ENCODE peak calls at places on chromosomes 6 and 20, in five cellular contexts. One of them, this sample, is unnamed.

GRCh38 chr20:19327401-19327800 is 115.0 kb downstream of the SLC24A3 start:
- DNase-seq in IMR-90: no peak
- DNase-seq in fibroblast of lung: no peak
- DNase-seq in vagina: peak
- DNase-seq in AG04449: no peak
- DNase-seq in this sample: no peak

GRCh38 chr6:11236351-11236750 is 3.9 kb upstream of the NEDD9 start:
- DNase-seq in vagina: no peak
- DNase-seq in IMR-90: no peak
- DNase-seq in fibroblast of lung: no peak
- DNase-seq in AG04449: no peak
- DNase-seq in this sample: no peak

GRCh38 chr6:40844241-40844640 is 194.8 kb downstream of the UNC5CL start:
- DNase-seq in AG04449: no peak
- DNase-seq in vagina: no peak
- DNase-seq in fibroblast of lung: no peak
- DNase-seq in IMR-90: no peak
- DNase-seq in this sample: no peak

GRCh38 chr20:6685181-6685582 is 82.3 kb upstream of the BMP2 start:
- DNase-seq in fibroblast of lung: no peak
- DNase-seq in AG04449: no peak
- DNase-seq in vagina: no peak
- DNase-seq in IMR-90: no peak
- DNase-seq in this sample: no peak

GRCh38 chr6:167706313-167707109 is 120.2 kb upstream of the AFDN start:
- DNase-seq in IMR-90: no peak
- DNase-seq in vagina: no peak
- DNase-seq in AG04449: no peak
- DNase-seq in fibroblast of lung: no peak
- DNase-seq in this sample: no peak

GRCh38 chr20:653590-654426 is 808 bp upstream of the SRXN1 start:
- DNase-seq in IMR-90: no peak
- DNase-seq in fibroblast of lung: no peak
- DNase-seq in vagina: no peak
- DNase-seq in AG04449: no peak
- DNase-seq in this sample: no peak

GRCh38 chr6:36510365-36510764 is 36.9 kb downstream of the STK38 start:
- DNase-seq in AG04449: no peak
- DNase-seq in IMR-90: no peak
- DNase-seq in fibroblast of lung: no peak
- DNase-seq in vagina: no peak
- DNase-seq in this sample: no peak

GRCh38 chr6:12001004-12001705 is 11.0 kb upstream of the HIVEP1 start:
- DNase-seq in vagina: no peak
- DNase-seq in fibroblast of lung: peak
- DNase-seq in AG04449: no peak
- DNase-seq in IMR-90: no peak
- DNase-seq in this sample: no peak

GRCh38 chr20:40579701-40580100 is 109.3 kb downstream of the MAFB start:
- DNase-seq in vagina: no peak
- DNase-seq in IMR-90: no peak
- DNase-seq in fibroblast of lung: no peak
- DNase-seq in AG04449: no peak
- DNase-seq in this sample: no peak

GRCh38 chr6:24720131-24720603 is 1.2 kb upstream of the C6orf62 start:
- DNase-seq in IMR-90: peak
- DNase-seq in vagina: peak
- DNase-seq in AG04449: no peak
- DNase-seq in fibroblast of lung: peak
- DNase-seq in this sample: no peak
- TF ChIP-seq CTCF in IMR-90: no peak
- TF ChIP-seq CTCF in vagina: no peak
- TF ChIP-seq CTCF in AG04449: no peak
- TF ChIP-seq CTCF in fibroblast of lung: no peak
- TF ChIP-seq CTCF in this sample: no peak

DNA sequence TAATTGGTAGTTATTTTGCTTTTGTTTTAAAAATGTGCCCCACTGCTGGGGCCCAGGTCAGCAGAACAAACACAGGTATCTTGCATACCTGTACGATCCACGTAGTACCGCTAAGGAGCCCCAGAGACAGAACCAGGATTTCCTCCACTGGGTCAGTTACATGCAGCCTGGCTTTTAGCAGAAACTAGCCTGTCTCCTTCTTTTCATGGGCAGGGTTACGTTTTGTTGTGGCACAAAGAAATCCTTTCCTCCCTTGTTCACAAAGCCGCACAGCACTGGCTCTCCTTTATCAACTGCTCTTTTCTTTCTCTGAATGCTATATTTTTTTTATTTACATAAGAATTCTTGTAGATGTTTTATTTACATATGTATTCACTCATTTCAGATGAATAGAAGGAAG is 190.3 kb upstream of the POU3F2 start:
- DNase-seq in IMR-90: no peak
- DNase-seq in AG04449: no peak
- DNase-seq in vagina: no peak
- DNase-seq in fibroblast of lung: no peak
- DNase-seq in this sample: no peak
- H3K4me3 ChIP-seq in IMR-90: no peak
- H3K4me3 ChIP-seq in AG04449: no peak
- H3K4me3 ChIP-seq in vagina: no peak
- H3K4me3 ChIP-seq in fibroblast of lung: no peak
- H3K4me3 ChIP-seq in this sample: no peak

GRCh38 chr6:43886717-43887339 is 116.8 kb downstream of the VEGFA start:
- DNase-seq in IMR-90: no peak
- DNase-seq in vagina: no peak
- DNase-seq in AG04449: no peak
- DNase-seq in fibroblast of lung: no peak
- DNase-seq in this sample: no peak

GRCh38 chr6:43883698-43884659 is 114.0 kb downstream of the VEGFA start:
- DNase-seq in fibroblast of lung: no peak
- DNase-seq in vagina: no peak
- DNase-seq in AG04449: no peak
- DNase-seq in IMR-90: no peak
- DNase-seq in this sample: no peak

GRCh38 chr6:43886067-43886461 is 116.1 kb downstream of the VEGFA start:
- DNase-seq in fibroblast of lung: no peak
- DNase-seq in vagina: no peak
- DNase-seq in AG04449: no peak
- DNase-seq in IMR-90: no peak
- DNase-seq in this sample: no peak

GRCh38 chr6:43884660-43885022 is 114.6 kb downstream of the VEGFA start:
- DNase-seq in fibroblast of lung: no peak
- DNase-seq in vagina: no peak
- DNase-seq in IMR-90: no peak
- DNase-seq in AG04449: no peak
- DNase-seq in this sample: no peak

DNA sequence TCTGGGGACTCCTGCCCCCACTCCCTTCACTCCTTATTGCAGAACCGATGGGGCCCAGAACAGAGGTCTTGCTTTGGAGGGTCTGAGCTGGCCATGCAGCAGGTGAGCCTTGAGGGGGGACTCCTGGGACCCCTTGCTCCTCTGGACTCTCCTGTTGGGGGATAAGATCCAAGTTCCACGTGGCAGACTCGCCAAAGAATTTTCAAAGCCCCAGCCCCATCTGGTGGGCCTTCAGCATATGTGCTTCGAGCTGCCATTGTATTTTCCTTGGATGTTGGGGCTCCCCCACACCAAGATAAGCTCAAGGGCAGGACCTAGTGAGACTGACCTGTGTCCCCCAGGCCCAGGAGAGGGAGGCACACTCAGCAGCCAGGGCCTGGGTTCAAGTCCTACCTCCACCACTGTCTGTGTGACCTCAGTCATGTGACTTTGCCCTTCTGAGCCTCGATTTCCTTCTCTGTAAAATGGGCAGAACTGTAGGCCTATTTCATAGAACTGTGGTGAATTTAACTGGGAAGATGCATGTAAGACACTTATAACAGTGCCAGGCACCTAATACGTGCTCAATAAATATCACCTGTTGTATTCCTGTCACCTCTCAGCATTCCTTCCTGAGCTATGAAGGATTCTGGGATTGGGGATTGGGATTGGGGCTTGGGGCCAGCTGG is 115.5 kb downstream of the VEGFA start:
- DNase-seq in AG04449: no peak
- DNase-seq in fibroblast of lung: no peak
- DNase-seq in IMR-90: no peak
- DNase-seq in vagina: no peak
- DNase-seq in this sample: no peak
- TF ChIP-seq CTCF in AG04449: no peak
- TF ChIP-seq CTCF in fibroblast of lung: no peak
- TF ChIP-seq CTCF in IMR-90: no peak
- TF ChIP-seq CTCF in vagina: no peak
- TF ChIP-seq CTCF in this sample: no peak

GRCh38 chr20:10761786-10762185 is 88.0 kb upstream of the JAG1 start:
- DNase-seq in AG04449: no peak
- DNase-seq in fibroblast of lung: peak
- DNase-seq in vagina: no peak
- DNase-seq in IMR-90: peak
- DNase-seq in this sample: peak

GRCh38 chr20:10762216-10762615 is 88.4 kb upstream of the JAG1 start:
- DNase-seq in IMR-90: no peak
- DNase-seq in AG04449: no peak
- DNase-seq in vagina: no peak
- DNase-seq in fibroblast of lung: no peak
- DNase-seq in this sample: no peak

GRCh38 chr20:10763117-10763516 is 89.3 kb upstream of the JAG1 start:
- DNase-seq in AG04449: peak
- DNase-seq in IMR-90: peak
- DNase-seq in vagina: no peak
- DNase-seq in fibroblast of lung: no peak
- DNase-seq in this sample: no peak

GRCh38 chr20:10758446-10758845 is 84.6 kb upstream of the JAG1 start:
- DNase-seq in fibroblast of lung: no peak
- DNase-seq in IMR-90: peak
- DNase-seq in AG04449: no peak
- DNase-seq in vagina: no peak
- DNase-seq in this sample: no peak

DNA sequence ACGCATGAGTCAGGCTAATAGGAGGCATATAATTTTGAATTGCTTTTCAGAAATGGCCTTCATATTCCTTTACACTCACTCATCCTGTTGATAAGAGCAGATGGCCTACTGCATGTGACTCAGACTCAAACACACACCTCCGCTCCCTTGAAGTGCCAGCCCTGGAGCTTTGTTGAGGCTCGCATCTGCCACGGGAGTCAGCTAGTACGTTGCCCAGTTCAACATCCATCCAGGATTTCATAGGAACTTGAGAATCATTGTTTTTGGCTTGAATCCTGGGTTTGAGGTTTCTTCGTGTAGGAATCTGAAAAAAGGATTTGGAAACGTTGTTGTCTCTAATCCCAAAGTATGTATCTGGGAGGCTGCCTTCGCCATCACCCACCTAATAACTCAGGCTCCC is 87.4 kb upstream of the JAG1 start:
- DNase-seq in fibroblast of lung: peak
- DNase-seq in AG04449: peak
- DNase-seq in vagina: no peak
- DNase-seq in IMR-90: peak
- DNase-seq in this sample: peak
- H3K4me3 ChIP-seq in fibroblast of lung: no peak
- H3K4me3 ChIP-seq in AG04449: no peak
- H3K4me3 ChIP-seq in vagina: no peak
- H3K4me3 ChIP-seq in IMR-90: no peak
- H3K4me3 ChIP-seq in this sample: no peak

GRCh38 chr6:2917065-2917464 is 14.0 kb upstream of the SERPINB9 start:
- DNase-seq in fibroblast of lung: no peak
- DNase-seq in AG04449: no peak
- DNase-seq in vagina: peak
- DNase-seq in IMR-90: no peak
- DNase-seq in this sample: no peak
- TF ChIP-seq CTCF in fibroblast of lung: no peak
- TF ChIP-seq CTCF in AG04449: no peak
- TF ChIP-seq CTCF in vagina: no peak
- TF ChIP-seq CTCF in IMR-90: no peak
- TF ChIP-seq CTCF in this sample: no peak

GRCh38 chr6:170415318-170415717 is 108.8 kb downstream of the FAM120B start:
- DNase-seq in AG04449: no peak
- DNase-seq in vagina: no peak
- DNase-seq in IMR-90: no peak
- DNase-seq in fibroblast of lung: no peak
- DNase-seq in this sample: no peak

GRCh38 chr6:170420264-170420663 is 113.7 kb downstream of the FAM120B start:
- DNase-seq in fibroblast of lung: no peak
- DNase-seq in IMR-90: no peak
- DNase-seq in vagina: peak
- DNase-seq in AG04449: no peak
- DNase-seq in this sample: no peak

GRCh38 chr6:170416959-170417606 is 110.5 kb downstream of the FAM120B start:
- DNase-seq in vagina: peak
- DNase-seq in IMR-90: no peak
- DNase-seq in AG04449: no peak
- DNase-seq in fibroblast of lung: no peak
- DNase-seq in this sample: no peak

GRCh38 chr6:170417881-170418280 is 111.3 kb downstream of the FAM120B start:
- DNase-seq in vagina: peak
- DNase-seq in AG04449: no peak
- DNase-seq in fibroblast of lung: no peak
- DNase-seq in IMR-90: no peak
- DNase-seq in this sample: no peak

DNA sequence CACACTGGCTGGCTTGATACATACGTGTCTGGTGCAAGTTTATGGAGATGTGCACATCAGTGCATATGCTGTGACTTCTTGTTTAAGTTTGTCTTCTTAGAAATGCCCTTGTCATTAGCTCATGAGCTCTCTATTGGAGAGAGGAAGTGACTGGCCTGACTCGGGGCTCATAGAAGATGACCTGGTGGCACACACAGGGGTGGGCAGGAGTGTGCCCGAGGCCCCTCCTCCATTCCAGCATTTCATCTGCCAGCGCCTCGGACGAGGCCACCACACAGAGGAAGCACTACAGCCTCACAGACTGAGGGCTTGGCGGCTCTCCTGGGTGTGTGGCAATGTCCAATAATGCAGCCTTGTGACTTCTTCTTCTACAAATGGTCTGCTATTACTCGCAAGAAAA is 109.7 kb downstream of the FAM120B start:
- DNase-seq in AG04449: no peak
- DNase-seq in vagina: peak
- DNase-seq in IMR-90: no peak
- DNase-seq in fibroblast of lung: no peak
- DNase-seq in this sample: no peak
- H3K4me3 ChIP-seq in AG04449: no peak
- H3K4me3 ChIP-seq in vagina: no peak
- H3K4me3 ChIP-seq in IMR-90: no peak
- H3K4me3 ChIP-seq in fibroblast of lung: no peak
- H3K4me3 ChIP-seq in this sample: no peak

DNA sequence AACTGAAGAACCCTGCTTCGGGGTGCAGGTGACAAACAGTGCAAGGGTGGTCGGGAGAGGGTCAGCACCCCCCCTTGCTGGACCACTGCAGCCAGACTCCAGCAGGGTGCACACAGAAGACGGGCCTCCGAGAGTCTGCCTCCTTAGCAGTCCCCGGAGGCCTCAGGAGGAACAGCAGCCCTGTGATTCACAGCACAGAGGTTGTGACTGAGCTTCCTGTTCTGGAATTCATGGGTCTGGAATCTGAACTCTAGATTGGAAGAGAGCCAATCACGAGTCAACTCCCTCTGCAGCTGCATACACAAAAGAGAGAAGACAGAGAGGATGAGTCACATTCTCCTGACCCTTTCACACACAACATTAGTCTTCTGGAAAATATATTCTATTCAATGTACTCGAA is 249.0 kb upstream of the OPRM1 start:
- DNase-seq in fibroblast of lung: peak
- DNase-seq in AG04449: no peak
- DNase-seq in vagina: no peak
- DNase-seq in IMR-90: peak
- DNase-seq in this sample: peak
- TF ChIP-seq CTCF in fibroblast of lung: peak
- TF ChIP-seq CTCF in AG04449: no peak
- TF ChIP-seq CTCF in vagina: no peak
- TF ChIP-seq CTCF in IMR-90: no peak
- TF ChIP-seq CTCF in this sample: peak